ENCODE peak calls at places on chromosomes 11 and 22, in four cellular contexts. K, L, T and Q are unnamed samples.

GRCh38 chr11:3867209-3868071 is 12.0 kb downstream of the STIM1 start:
- DNase-seq in K (peak; percentile 80), L (no peak), T (no peak), Q (no peak)

GRCh38 chr11:2268911-2269600 is 1.3 kb downstream of the ASCL2 start:
- DNase-seq in K (peak; percentile 20), L (no peak), T (no peak), Q (peak; percentile 57)

GRCh38 chr22:45860201-45860600 is 116.8 kb downstream of the WNT7B start:
- DNase-seq in K (no peak), L (no peak), T (no peak), Q (no peak)

GRCh38 chr22:50140615-50141014 is 29.9 kb upstream of the PANX2 start:
- DNase-seq in K (peak; percentile 24), L (no peak), T (no peak), Q (peak; percentile 14)

GRCh38 chr22:47207387-47207786 is 444.9 kb downstream of the TBC1D22A start:
- DNase-seq in K (no peak), L (no peak), T (no peak), Q (no peak)

GRCh38 chr11:14012836-14013235 is 50.3 kb downstream of the SPON1 start:
- DNase-seq in K (no peak), L (no peak), T (no peak), Q (no peak)

GRCh38 chr22:45441158-45441557 is 27.7 kb downstream of the RIBC2 start:
- DNase-seq in K (peak; percentile 74), L (no peak), T (peak; percentile 23), Q (peak; percentile 68)

GRCh38 chr11:23585700-23586099 is 725.4 kb upstream of the CCDC179 start:
- DNase-seq in K (peak; percentile 6), L (no peak), T (no peak), Q (no peak)

GRCh38 chr22:23270212-23270733 is 90.0 kb downstream of the BCR start:
- DNase-seq in K (peak; percentile 6), L (no peak), T (no peak), Q (no peak)

GRCh38 chr22:48577014-48577690 is 1250.5 kb downstream of the BRD1 start:
- DNase-seq in K (no peak), L (no peak), T (no peak), Q (no peak)
- TF ChIP-seq CTCF in K (no peak), L (no peak), T (no peak), Q (no peak)

GRCh38 chr11:5131584-5132335 is 6.4 kb downstream of the OR52A5 start:
- DNase-seq in K (no peak), L (no peak), T (no peak), Q (no peak)
- TF ChIP-seq CTCF in K (no peak), L (no peak), T (no peak), Q (no peak)

GRCh38 chr11:58000699-58001098 is 23.0 kb upstream of the OR9Q1 start:
- DNase-seq in K (no peak), L (no peak), T (no peak), Q (no peak)
- TF ChIP-seq CTCF in K (no peak), L (no peak), T (no peak), Q (no peak)

GRCh38 chr11:93694109-93694508 is 32.6 kb downstream of the CEP295 start:
- DNase-seq in K (peak; percentile 10), L (no peak), T (no peak), Q (no peak)
- TF ChIP-seq CTCF in K (peak; percentile 20), L (no peak), T (no peak), Q (no peak)